ENCODE peak calls at places on chromosomes 5 and 9, in four cellular contexts. One of them, this sample, is unnamed.

GRCh38 chr5:62564101-62564500 is 14.5 kb upstream of the LRRC70 start:
- DNase-seq in GM23248: no peak
- DNase-seq in Peyer's patch: no peak
- DNase-seq in Panc1: no peak
- DNase-seq in this sample: no peak

GRCh38 chr9:111851536-111851935 is 45.1 kb upstream of the UGCG start:
- DNase-seq in Peyer's patch: no peak
- DNase-seq in GM23248: peak; percentile 33
- DNase-seq in Panc1: no peak
- DNase-seq in this sample: no peak

GRCh38 chr9:89115426-89115825 is 63.2 kb downstream of the SHC3 start:
- DNase-seq in Peyer's patch: no peak
- DNase-seq in Panc1: no peak
- DNase-seq in GM23248: peak; percentile 8
- DNase-seq in this sample: no peak

GRCh38 chr5:168659286-168659847 is 80.2 kb upstream of the PANK3 start:
- DNase-seq in Panc1: no peak
- DNase-seq in Peyer's patch: no peak
- DNase-seq in GM23248: no peak
- DNase-seq in this sample: no peak

GRCh38 chr5:145811834-145812625 is 23.1 kb downstream of the PRELID2 start:
- DNase-seq in Panc1: no peak
- DNase-seq in Peyer's patch: no peak
- DNase-seq in GM23248: peak; percentile 50
- DNase-seq in this sample: no peak

GRCh38 chr9:28212979-28213378 is 639.7 kb upstream of the C9orf72 start:
- DNase-seq in Panc1: peak; percentile 8
- DNase-seq in GM23248: peak; percentile 74
- DNase-seq in Peyer's patch: no peak
- DNase-seq in this sample: peak; percentile 92

GRCh38 chr5:143440448-143441102 is 37.1 kb upstream of the NR3C1 start:
- DNase-seq in Panc1: no peak
- DNase-seq in GM23248: no peak
- DNase-seq in Peyer's patch: no peak
- DNase-seq in this sample: peak; percentile 10

GRCh38 chr5:59483971-59484472 is 409.5 kb downstream of the PDE4D start:
- DNase-seq in GM23248: peak; percentile 6
- DNase-seq in Panc1: no peak
- DNase-seq in Peyer's patch: no peak
- DNase-seq in this sample: peak; percentile 72

GRCh38 chr5:12385095-12385494 is 480.8 kb upstream of the CTNND2 start:
- DNase-seq in Panc1: no peak
- DNase-seq in GM23248: no peak
- DNase-seq in Peyer's patch: no peak
- DNase-seq in this sample: no peak

GRCh38 chr5:78509884-78510769 is 138.4 kb downstream of the LHFPL2 start:
- DNase-seq in Peyer's patch: peak; percentile 89
- DNase-seq in GM23248: peak; percentile 61
- DNase-seq in Panc1: no peak
- DNase-seq in this sample: no peak

GRCh38 chr5:178129296-178129695 is 1.5 kb upstream of the RMND5B start:
- DNase-seq in GM23248: no peak
- DNase-seq in Panc1: no peak
- DNase-seq in Peyer's patch: no peak
- DNase-seq in this sample: no peak

GRCh38 chr9:109113892-109114609 is 5.7 kb downstream of the TMEM245 start:
- DNase-seq in Peyer's patch: no peak
- DNase-seq in GM23248: no peak
- DNase-seq in Panc1: no peak
- DNase-seq in this sample: no peak

GRCh38 chr5:157494178-157494830 is 34.3 kb downstream of the NIPAL4 start:
- DNase-seq in GM23248: no peak
- DNase-seq in Panc1: no peak
- DNase-seq in Peyer's patch: no peak
- DNase-seq in this sample: no peak

GRCh38 chr5:124847907-124848306 is 101.5 kb upstream of the ZNF608 start:
- DNase-seq in Panc1: no peak
- DNase-seq in Peyer's patch: no peak
- DNase-seq in GM23248: no peak
- DNase-seq in this sample: no peak

GRCh38 chr9:74122229-74122628 is 374.9 kb upstream of the RORB start:
- DNase-seq in GM23248: no peak
- DNase-seq in Panc1: no peak
- DNase-seq in Peyer's patch: no peak
- DNase-seq in this sample: no peak

GRCh38 chr9:34127035-34127948 is 794 bp upstream of the DCAF12 start:
- DNase-seq in Peyer's patch: no peak
- DNase-seq in GM23248: no peak
- DNase-seq in Panc1: no peak
- DNase-seq in this sample: no peak

GRCh38 chr5:13027886-13028285 is 916.6 kb downstream of the DNAH5 start:
- DNase-seq in Peyer's patch: no peak
- DNase-seq in Panc1: no peak
- DNase-seq in GM23248: no peak
- DNase-seq in this sample: no peak

GRCh38 chr5:5421961-5422818 is at the start of gene ICE1:
- DNase-seq in GM23248: peak; percentile 99
- DNase-seq in Peyer's patch: peak; percentile 97
- DNase-seq in Panc1: peak; percentile 97
- DNase-seq in this sample: peak; percentile 88

GRCh38 chr9:71608825-71609452 is 159.4 kb downstream of the CEMIP2 start:
- DNase-seq in GM23248: no peak
- DNase-seq in Panc1: no peak
- DNase-seq in Peyer's patch: no peak
- DNase-seq in this sample: no peak

GRCh38 chr5:102218159-102218558 is 77.9 kb downstream of the SLCO4C1 start:
- DNase-seq in GM23248: no peak
- DNase-seq in Panc1: no peak
- DNase-seq in Peyer's patch: no peak
- DNase-seq in this sample: no peak

GRCh38 chr5:71456362-71456743 is 902 bp downstream of the BDP1 start:
- DNase-seq in GM23248: peak; percentile 35
- DNase-seq in Peyer's patch: no peak
- DNase-seq in Panc1: no peak
- DNase-seq in this sample: no peak

GRCh38 chr5:137752873-137753226 is 1.3 kb downstream of the HNRNPA0 start:
- DNase-seq in GM23248: no peak
- DNase-seq in Panc1: no peak
- DNase-seq in Peyer's patch: no peak
- DNase-seq in this sample: no peak

GRCh38 chr9:21837501-21837900 is 35.1 kb downstream of the MTAP start:
- DNase-seq in Panc1: no peak
- DNase-seq in GM23248: no peak
- DNase-seq in Peyer's patch: no peak
- DNase-seq in this sample: no peak

GRCh38 chr5:91373600-91373999 is 9.5 kb downstream of the ARRDC3 start:
- DNase-seq in Panc1: no peak
- DNase-seq in Peyer's patch: no peak
- DNase-seq in GM23248: no peak
- DNase-seq in this sample: no peak
- H3K36me3 ChIP-seq in Panc1: peaks cover 86% of the 10 kb centered on the region
- H3K36me3 ChIP-seq in Peyer's patch: no peaks in the 10 kb centered on the region
- H3K36me3 ChIP-seq in GM23248: peaks cover 98% of the 10 kb centered on the region
- H3K36me3 ChIP-seq in this sample: peaks cover 4% of the 10 kb centered on the region

GRCh38 chr5:122126711-122127385 is 2.5 kb upstream of the ZNF474 start:
- DNase-seq in Peyer's patch: no peak
- DNase-seq in Panc1: no peak
- DNase-seq in GM23248: peak; percentile 70
- DNase-seq in this sample: no peak
- H3K4me3 ChIP-seq in Peyer's patch: no peak overlapping the region
- H3K4me3 ChIP-seq in Panc1: no peak overlapping the region
- H3K4me3 ChIP-seq in GM23248: peak overlapping the region; percentile 57
- H3K4me3 ChIP-seq in this sample: no peak overlapping the region

DNA sequence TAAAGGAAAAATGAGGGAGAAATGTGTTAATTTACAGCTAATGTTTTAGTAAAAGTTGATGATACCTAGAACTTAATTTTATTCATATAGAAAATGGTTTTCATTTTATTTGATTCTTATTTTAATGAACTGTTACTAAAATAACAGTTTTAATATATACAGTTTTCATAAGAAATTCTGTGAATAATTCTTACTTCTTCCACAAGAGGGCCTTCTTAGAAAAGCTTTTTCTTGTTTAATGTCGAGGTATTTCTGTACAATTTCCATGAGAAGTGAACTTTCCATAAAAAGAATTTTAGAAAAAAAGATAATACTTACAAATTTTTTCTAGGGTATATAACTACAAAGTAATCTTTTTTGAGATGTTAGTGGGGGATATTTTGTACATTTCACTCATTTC is 73.9 kb downstream of the KLF9 start:
- DNase-seq in Peyer's patch: no peak
- DNase-seq in Panc1: no peak
- DNase-seq in GM23248: peak; percentile 72
- DNase-seq in this sample: no peak
- H3K36me3 ChIP-seq in Peyer's patch: no peaks in the 10 kb centered on the region
- H3K36me3 ChIP-seq in Panc1: no peaks in the 10 kb centered on the region
- H3K36me3 ChIP-seq in GM23248: peaks cover 13% of the 10 kb centered on the region
- H3K36me3 ChIP-seq in this sample: no peaks in the 10 kb centered on the region

GRCh38 chr9:114154597-114155102 is 687 bp upstream of the COL27A1 start:
- DNase-seq in Panc1: no peak
- DNase-seq in GM23248: peak; percentile 39
- DNase-seq in Peyer's patch: no peak
- DNase-seq in this sample: no peak
- H3K4me3 ChIP-seq in Panc1: peak overlapping the region; percentile 34
- H3K4me3 ChIP-seq in GM23248: peak overlapping the region; percentile 83
- H3K4me3 ChIP-seq in Peyer's patch: no peak overlapping the region
- H3K4me3 ChIP-seq in this sample: peak overlapping the region; percentile 42

GRCh38 chr9:136517012-136517743 is 28.7 kb downstream of the NOTCH1 start:
- DNase-seq in Panc1: no peak
- DNase-seq in GM23248: no peak
- DNase-seq in Peyer's patch: no peak
- DNase-seq in this sample: no peak
- H3K36me3 ChIP-seq in Panc1: no peaks in the 10 kb centered on the region
- H3K36me3 ChIP-seq in GM23248: no peaks in the 10 kb centered on the region
- H3K36me3 ChIP-seq in Peyer's patch: no peaks in the 10 kb centered on the region
- H3K36me3 ChIP-seq in this sample: no peaks in the 10 kb centered on the region

GRCh38 chr9:81112638-81113037 is 576.7 kb downstream of the TLE1 start:
- DNase-seq in Peyer's patch: no peak
- DNase-seq in Panc1: no peak
- DNase-seq in GM23248: no peak
- DNase-seq in this sample: no peak
- H3K4me3 ChIP-seq in Peyer's patch: no peak overlapping the region
- H3K4me3 ChIP-seq in Panc1: no peak overlapping the region
- H3K4me3 ChIP-seq in GM23248: no peak overlapping the region
- H3K4me3 ChIP-seq in this sample: no peak overlapping the region

This sample was measured in kidney epithelial cell.